ENCODE peak calls at places on chromosomes 5 and 9, in eight cellular contexts. Z is vagina, K is Calu3, M is PC-3, P is gastrocnemius medialis, S is GM06990, N is cardiac fibroblast, U is A549. J is an unnamed sample.
A peak's percentile ranks its signal among the peaks of the same experiment; 100 is the strongest.

GRCh38 chr5:179907570-179908324 is at the start of gene TBC1D9B:
- DNase-seq in N (peak; percentile 62), Z (no peak), M (peak; percentile 60), P (no peak), U (peak; percentile 43), K (peak; percentile 74), S (peak; percentile 84), J (peak; percentile 65)

GRCh38 chr5:32506251-32506661 is 61.7 kb upstream of the ZFR start:
- DNase-seq in Z (no peak), N (peak; percentile 6), K (no peak), M (peak; percentile 19), S (no peak), P (no peak), U (no peak), J (no peak)

GRCh38 chr5:69167488-69167845 is 517 bp downstream of the CCNB1 start:
- DNase-seq in Z (no peak), N (peak; percentile 33), S (no peak), M (no peak), P (no peak), U (no peak), K (no peak), J (no peak)

GRCh38 chr5:142012792-142013388 is at the start of gene GNPDA1:
- DNase-seq in Z (no peak), K (peak; percentile 89), S (peak; percentile 80), M (peak; percentile 77), N (peak; percentile 68), U (peak; percentile 88), P (peak; percentile 76), J (peak; percentile 87)

GRCh38 chr9:86925686-86926085 is 21.6 kb downstream of the GAS1 start:
- DNase-seq in M (no peak), K (no peak), P (no peak), U (no peak), N (no peak), Z (no peak), S (no peak), J (no peak)

GRCh38 chr5:37930350-37930749 is 90.5 kb upstream of the GDNF start:
- DNase-seq in K (no peak), N (no peak), P (no peak), M (no peak), Z (no peak), U (no peak), S (no peak), J (no peak)

GRCh38 chr5:6194261-6194875 is 184.0 kb downstream of the MED10 start:
- DNase-seq in S (no peak), K (no peak), N (no peak), Z (peak; percentile 79), U (no peak), M (no peak), P (no peak), J (no peak)

GRCh38 chr9:75106856-75107255 is 18.5 kb downstream of the OSTF1 start:
- DNase-seq in Z (no peak), M (no peak), U (no peak), P (no peak), S (no peak), N (peak; percentile 38), K (no peak), J (no peak)

GRCh38 chr5:95973793-95974325 is 12.2 kb upstream of the ELL2 start:
- DNase-seq in P (no peak), S (peak; percentile 71), Z (no peak), M (no peak), K (no peak), N (peak; percentile 77), U (no peak), J (no peak)

GRCh38 chr9:89446440-89447310 is 51.2 kb downstream of the SEMA4D start:
- DNase-seq in M (no peak), P (no peak), Z (no peak), K (no peak), S (no peak), N (no peak), U (no peak), J (no peak)

GRCh38 chr5:168710706-168711105 is 131.5 kb upstream of the PANK3 start:
- DNase-seq in Z (no peak), S (no peak), M (no peak), U (no peak), K (no peak), P (no peak), N (no peak), J (no peak)

GRCh38 chr5:171720086-171720485 is 65.5 kb upstream of the SMIM23 start:
- DNase-seq in K (no peak), U (no peak), S (no peak), M (no peak), Z (no peak), N (no peak), P (no peak), J (no peak)

GRCh38 chr9:16191691-16192402 is 639.0 kb downstream of the CCDC171 start:
- DNase-seq in N (peak; percentile 90), U (peak; percentile 84), M (peak; percentile 74), P (peak; percentile 28), Z (no peak), K (peak; percentile 78), S (peak; percentile 33), J (peak; percentile 53)

GRCh38 chr5:171226096-171226495 is 83.0 kb upstream of the TLX3 start:
- DNase-seq in U (no peak), S (no peak), P (no peak), Z (no peak), M (peak; percentile 28), N (peak; percentile 7), K (no peak), J (no peak)

GRCh38 chr5:133384120-133384855 is 228.1 kb downstream of the FSTL4 start:
- DNase-seq in S (no peak), Z (peak; percentile 81), M (no peak), P (no peak), N (no peak), U (no peak), K (no peak), J (no peak)

GRCh38 chr5:72472666-72473422 is 34.4 kb downstream of the ZNF366 start:
- DNase-seq in K (no peak), P (no peak), M (peak; percentile 10), U (no peak), S (no peak), N (peak; percentile 34), Z (no peak), J (no peak)

GRCh38 chr5:161085081-161085480 is 233.1 kb upstream of the ATP10B start:
- DNase-seq in S (no peak), K (no peak), M (no peak), P (no peak), Z (no peak), U (no peak), N (no peak), J (no peak)

GRCh38 chr9:129250786-129251185 is 72.7 kb upstream of the IER5L start:
- DNase-seq in P (no peak), Z (no peak), K (no peak), N (peak; percentile 34), M (peak; percentile 13), S (no peak), U (no peak), J (no peak)

GRCh38 chr5:112923148-112923917 is 1.3 kb upstream of the REEP5 start:
- DNase-seq in M (no peak), U (no peak), K (no peak), N (no peak), S (peak; percentile 61), P (no peak), Z (no peak), J (peak; percentile 24)

DNA sequence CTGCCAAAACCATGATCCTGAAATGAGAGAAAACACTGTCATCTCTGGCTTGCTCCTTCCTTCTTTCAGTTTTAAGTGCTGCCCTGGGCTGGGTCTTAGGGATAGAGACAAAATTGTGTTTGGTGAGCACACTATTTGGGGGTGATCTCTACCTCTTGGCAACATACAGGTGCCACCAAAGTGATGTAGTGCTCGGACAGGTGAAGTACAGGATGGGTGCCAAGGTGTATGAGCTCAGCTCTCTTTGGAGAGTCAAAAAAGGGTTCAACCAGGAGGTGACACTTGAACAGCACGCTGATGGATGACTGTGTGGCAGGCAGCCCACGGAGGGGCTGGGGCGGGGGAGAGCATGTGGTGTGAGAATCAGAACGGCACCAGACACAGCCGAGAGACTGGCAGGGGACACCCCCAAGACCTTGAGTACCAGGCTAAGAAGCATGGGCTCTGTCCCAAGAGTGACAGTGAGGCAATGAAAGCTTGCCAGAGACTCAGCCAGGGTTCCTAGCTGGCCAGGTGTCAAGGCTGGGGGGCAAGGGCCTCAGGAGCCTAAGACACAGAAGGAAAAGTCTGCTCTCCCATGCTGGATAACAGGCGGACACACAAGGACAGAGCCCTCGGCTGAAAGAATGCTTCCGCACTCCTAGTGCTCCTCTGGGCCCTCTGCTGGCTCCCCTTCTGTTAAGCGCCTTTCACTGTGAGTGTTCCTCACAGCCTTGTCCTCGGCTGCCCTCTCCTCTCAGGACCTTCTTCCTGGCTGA is 2.5 kb downstream of the NHP2 start:
- DNase-seq in N (no peak), P (no peak), U (no peak), S (no peak), Z (no peak), K (no peak), M (no peak), J (no peak)
- TF ChIP-seq CTCF in N (no peak), P (no peak), U (no peak), S (no peak), Z (no peak), K (no peak), M (no peak), J (no peak)

GRCh38 chr5:43422143-43422542 is 10.0 kb upstream of the CCL28 start:
- DNase-seq in Z (no peak), K (peak; percentile 53), S (no peak), M (peak; percentile 77), P (no peak), N (peak; percentile 70), U (no peak), J (peak; percentile 39)
- TF ChIP-seq CTCF in Z (no peak), K (no peak), S (no peak), M (no peak), P (no peak), N (no peak), U (no peak), J (no peak)

DNA sequence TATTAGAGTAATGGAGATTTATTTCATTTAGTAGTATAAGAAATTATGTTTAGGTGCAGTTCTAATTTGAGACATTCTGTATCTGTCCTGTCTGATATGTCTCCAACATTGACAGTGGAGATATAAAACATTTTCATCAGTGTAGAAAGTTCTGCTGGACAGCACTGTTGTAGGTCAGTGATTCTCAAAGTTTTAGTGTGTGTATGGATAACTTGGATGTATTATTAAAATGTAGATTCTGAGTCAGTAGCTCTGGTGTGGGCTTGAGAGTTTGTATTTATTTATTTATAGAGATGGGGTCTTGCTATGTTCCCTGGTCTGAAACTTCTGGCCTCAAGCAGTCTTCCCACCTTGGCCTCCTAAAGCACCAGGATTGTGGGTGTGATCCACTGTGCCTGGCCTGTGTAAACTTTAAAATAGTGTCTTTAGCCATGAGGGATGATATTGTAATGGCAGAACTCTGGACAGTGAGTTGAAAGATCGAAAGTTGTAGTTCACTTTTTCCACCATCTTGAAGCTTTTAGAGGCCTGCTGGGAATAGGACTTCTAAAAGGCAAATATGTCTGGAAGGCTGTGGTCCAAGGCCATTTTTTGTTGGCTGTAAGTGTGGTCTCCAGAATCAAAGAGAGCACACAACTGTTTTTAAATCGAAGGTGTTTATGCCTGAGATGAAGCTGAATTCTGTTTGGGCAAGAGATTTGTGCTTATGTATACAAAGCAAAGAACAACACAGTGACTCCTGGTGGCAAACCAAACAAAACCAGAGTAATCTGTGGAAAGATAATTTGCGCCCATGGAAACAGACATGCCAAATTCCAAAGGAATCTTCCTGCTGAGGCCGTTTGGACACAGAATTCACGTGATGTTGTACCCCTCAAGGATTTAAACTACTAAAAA is 12.4 kb downstream of the UBAP1 start:
- DNase-seq in S (no peak), M (peak; percentile 28), U (peak; percentile 30), K (no peak), P (no peak), N (peak; percentile 56), Z (no peak), J (no peak)
- TF ChIP-seq CTCF in S (peak; percentile 19), M (peak; percentile 51), U (peak; percentile 56), K (no peak), P (no peak), N (peak; percentile 19), Z (no peak), J (no peak)

GRCh38 chr5:154191467-154192261 is 1.1 kb downstream of the GALNT10 start:
- DNase-seq in P (no peak), U (no peak), K (no peak), Z (no peak), S (no peak), N (peak; percentile 55), M (no peak), J (no peak)
- TF ChIP-seq CTCF in P (no peak), U (no peak), K (no peak), Z (no peak), S (no peak), N (no peak), M (no peak), J (no peak)

J was measured in body of pancreas.